ENCODE peak calls at places on chromosomes 6 and 20, in seven cellular contexts. One of them, this sample, is unnamed.

GRCh38 chr6:32529697-32530429 is at the start of gene HLA-DRB5:
- DNase-seq in psoas muscle: no peak
- DNase-seq in K562: no peak
- DNase-seq in fibroblast of lung: no peak
- DNase-seq in GM12878: peak; percentile 58
- DNase-seq in mesendoderm: peak; percentile 29
- DNase-seq in lower lobe of right lung: peak; percentile 75
- DNase-seq in this sample: no peak

GRCh38 chr6:50720623-50721022 is 7.3 kb downstream of the TFAP2D start:
- DNase-seq in psoas muscle: no peak
- DNase-seq in K562: peak; percentile 23
- DNase-seq in fibroblast of lung: no peak
- DNase-seq in GM12878: no peak
- DNase-seq in mesendoderm: peak; percentile 78
- DNase-seq in lower lobe of right lung: no peak
- DNase-seq in this sample: peak; percentile 1

GRCh38 chr6:106674541-106675229 is 45.3 kb downstream of the QRSL1 start:
- DNase-seq in psoas muscle: no peak
- DNase-seq in K562: no peak
- DNase-seq in fibroblast of lung: no peak
- DNase-seq in GM12878: no peak
- DNase-seq in mesendoderm: no peak
- DNase-seq in lower lobe of right lung: no peak
- DNase-seq in this sample: no peak

GRCh38 chr20:58037631-58038030 is 190.8 kb downstream of the ANKRD60 start:
- DNase-seq in psoas muscle: no peak
- DNase-seq in K562: no peak
- DNase-seq in fibroblast of lung: no peak
- DNase-seq in GM12878: no peak
- DNase-seq in mesendoderm: no peak
- DNase-seq in lower lobe of right lung: no peak
- DNase-seq in this sample: no peak

GRCh38 chr6:97280766-97281165 is 2.2 kb downstream of the MMS22L start:
- DNase-seq in psoas muscle: no peak
- DNase-seq in K562: no peak
- DNase-seq in fibroblast of lung: no peak
- DNase-seq in GM12878: no peak
- DNase-seq in mesendoderm: no peak
- DNase-seq in lower lobe of right lung: no peak
- DNase-seq in this sample: no peak

GRCh38 chr6:35231563-35231962 is 17.8 kb downstream of the SCUBE3 start:
- DNase-seq in psoas muscle: no peak
- DNase-seq in K562: no peak
- DNase-seq in fibroblast of lung: no peak
- DNase-seq in GM12878: no peak
- DNase-seq in mesendoderm: no peak
- DNase-seq in lower lobe of right lung: no peak
- DNase-seq in this sample: no peak

GRCh38 chr20:50716518-50716917 is 14.9 kb upstream of the PARD6B start:
- DNase-seq in psoas muscle: no peak
- DNase-seq in K562: no peak
- DNase-seq in fibroblast of lung: no peak
- DNase-seq in GM12878: no peak
- DNase-seq in mesendoderm: no peak
- DNase-seq in lower lobe of right lung: no peak
- DNase-seq in this sample: no peak

GRCh38 chr20:56554869-56555268 is 21.8 kb downstream of the FAM209B start:
- DNase-seq in psoas muscle: no peak
- DNase-seq in K562: peak; percentile 41
- DNase-seq in fibroblast of lung: peak; percentile 98
- DNase-seq in GM12878: peak; percentile 83
- DNase-seq in mesendoderm: peak; percentile 64
- DNase-seq in lower lobe of right lung: no peak
- DNase-seq in this sample: peak; percentile 92

GRCh38 chr20:16395366-16395765 is 177.9 kb downstream of the KIF16B start:
- DNase-seq in psoas muscle: no peak
- DNase-seq in K562: no peak
- DNase-seq in fibroblast of lung: no peak
- DNase-seq in GM12878: no peak
- DNase-seq in mesendoderm: no peak
- DNase-seq in lower lobe of right lung: no peak
- DNase-seq in this sample: no peak

GRCh38 chr6:9532621-9533557 is 882.0 kb downstream of the TFAP2A start:
- DNase-seq in psoas muscle: no peak
- DNase-seq in K562: no peak
- DNase-seq in fibroblast of lung: peak; percentile 78
- DNase-seq in GM12878: no peak
- DNase-seq in mesendoderm: no peak
- DNase-seq in lower lobe of right lung: no peak
- DNase-seq in this sample: no peak

GRCh38 chr6:161233986-161234620 is 39.8 kb downstream of the AGPAT4 start:
- DNase-seq in psoas muscle: peak; percentile 77
- DNase-seq in K562: no peak
- DNase-seq in fibroblast of lung: peak; percentile 92
- DNase-seq in GM12878: no peak
- DNase-seq in mesendoderm: peak; percentile 85
- DNase-seq in lower lobe of right lung: no peak
- DNase-seq in this sample: peak; percentile 91

GRCh38 chr6:110999634-111000270 is 17.9 kb downstream of the RPF2 start:
- DNase-seq in psoas muscle: no peak
- DNase-seq in K562: peak; percentile 11
- DNase-seq in fibroblast of lung: peak; percentile 11
- DNase-seq in GM12878: no peak
- DNase-seq in mesendoderm: peak; percentile 8
- DNase-seq in lower lobe of right lung: no peak
- DNase-seq in this sample: no peak

GRCh38 chr6:82570083-82570482 is 206.5 kb downstream of the TPBG start:
- DNase-seq in psoas muscle: no peak
- DNase-seq in K562: no peak
- DNase-seq in fibroblast of lung: no peak
- DNase-seq in GM12878: no peak
- DNase-seq in mesendoderm: no peak
- DNase-seq in lower lobe of right lung: no peak
- DNase-seq in this sample: no peak

GRCh38 chr6:7219310-7219709 is 93.7 kb downstream of the SSR1 start:
- DNase-seq in psoas muscle: no peak
- DNase-seq in K562: peak; percentile 51
- DNase-seq in fibroblast of lung: peak; percentile 31
- DNase-seq in GM12878: no peak
- DNase-seq in mesendoderm: no peak
- DNase-seq in lower lobe of right lung: no peak
- DNase-seq in this sample: peak; percentile 28

GRCh38 chr20:50256577-50256976 is 65.9 kb downstream of the CEBPB start:
- DNase-seq in psoas muscle: no peak
- DNase-seq in K562: no peak
- DNase-seq in fibroblast of lung: no peak
- DNase-seq in GM12878: no peak
- DNase-seq in mesendoderm: peak; percentile 86
- DNase-seq in lower lobe of right lung: peak; percentile 23
- DNase-seq in this sample: no peak

GRCh38 chr6:12148841-12149240 is 136.7 kb downstream of the HIVEP1 start:
- DNase-seq in psoas muscle: no peak
- DNase-seq in K562: no peak
- DNase-seq in fibroblast of lung: peak; percentile 47
- DNase-seq in GM12878: no peak
- DNase-seq in mesendoderm: no peak
- DNase-seq in lower lobe of right lung: no peak
- DNase-seq in this sample: peak; percentile 29

GRCh38 chr6:12150812-12151432 is 138.8 kb downstream of the HIVEP1 start:
- DNase-seq in psoas muscle: no peak
- DNase-seq in K562: peak; percentile 36
- DNase-seq in fibroblast of lung: peak; percentile 18
- DNase-seq in GM12878: no peak
- DNase-seq in mesendoderm: peak; percentile 66
- DNase-seq in lower lobe of right lung: no peak
- DNase-seq in this sample: no peak

GRCh38 chr6:12149944-12150510 is 137.9 kb downstream of the HIVEP1 start:
- DNase-seq in psoas muscle: no peak
- DNase-seq in K562: no peak
- DNase-seq in fibroblast of lung: no peak
- DNase-seq in GM12878: no peak
- DNase-seq in mesendoderm: no peak
- DNase-seq in lower lobe of right lung: no peak
- DNase-seq in this sample: no peak

GRCh38 chr6:12147557-12148316 is 135.6 kb downstream of the HIVEP1 start:
- DNase-seq in psoas muscle: no peak
- DNase-seq in K562: no peak
- DNase-seq in fibroblast of lung: peak; percentile 40
- DNase-seq in GM12878: no peak
- DNase-seq in mesendoderm: no peak
- DNase-seq in lower lobe of right lung: no peak
- DNase-seq in this sample: no peak

GRCh38 chr6:12148317-12148801 is 136.2 kb downstream of the HIVEP1 start:
- DNase-seq in psoas muscle: no peak
- DNase-seq in K562: no peak
- DNase-seq in fibroblast of lung: peak; percentile 92
- DNase-seq in GM12878: no peak
- DNase-seq in mesendoderm: no peak
- DNase-seq in lower lobe of right lung: no peak
- DNase-seq in this sample: peak; percentile 83
- H3K27ac ChIP-seq in psoas muscle: no peak overlapping the region
- H3K27ac ChIP-seq in K562: no peak overlapping the region
- H3K27ac ChIP-seq in fibroblast of lung: peak overlapping the region; percentile 0
- H3K27ac ChIP-seq in GM12878: no peak overlapping the region
- H3K27ac ChIP-seq in mesendoderm: no peak overlapping the region
- H3K27ac ChIP-seq in lower lobe of right lung: no peak overlapping the region
- H3K27ac ChIP-seq in this sample: peak overlapping the region; percentile 93

GRCh38 chr6:137875606-137876005 is 8.5 kb downstream of the TNFAIP3 start:
- DNase-seq in psoas muscle: no peak
- DNase-seq in K562: no peak
- DNase-seq in fibroblast of lung: no peak
- DNase-seq in GM12878: no peak
- DNase-seq in mesendoderm: no peak
- DNase-seq in lower lobe of right lung: no peak
- DNase-seq in this sample: no peak

GRCh38 chr6:137878810-137879285 is 11.8 kb downstream of the TNFAIP3 start:
- DNase-seq in psoas muscle: peak; percentile 73
- DNase-seq in K562: no peak
- DNase-seq in fibroblast of lung: no peak
- DNase-seq in GM12878: no peak
- DNase-seq in mesendoderm: peak; percentile 92
- DNase-seq in lower lobe of right lung: peak; percentile 49
- DNase-seq in this sample: no peak

GRCh38 chr6:137878070-137878809 is 11.2 kb downstream of the TNFAIP3 start:
- DNase-seq in psoas muscle: no peak
- DNase-seq in K562: no peak
- DNase-seq in fibroblast of lung: no peak
- DNase-seq in GM12878: no peak
- DNase-seq in mesendoderm: no peak
- DNase-seq in lower lobe of right lung: no peak
- DNase-seq in this sample: no peak

GRCh38 chr6:137876547-137876946 is 9.5 kb downstream of the TNFAIP3 start:
- DNase-seq in psoas muscle: no peak
- DNase-seq in K562: no peak
- DNase-seq in fibroblast of lung: no peak
- DNase-seq in GM12878: no peak
- DNase-seq in mesendoderm: no peak
- DNase-seq in lower lobe of right lung: no peak
- DNase-seq in this sample: no peak

GRCh38 chr6:137877113-137877512 is 10.1 kb downstream of the TNFAIP3 start:
- DNase-seq in psoas muscle: no peak
- DNase-seq in K562: no peak
- DNase-seq in fibroblast of lung: no peak
- DNase-seq in GM12878: no peak
- DNase-seq in mesendoderm: no peak
- DNase-seq in lower lobe of right lung: no peak
- DNase-seq in this sample: no peak
- H3K36me3 ChIP-seq in psoas muscle: peaks cover 82% of the 10 kb centered on the region
- H3K36me3 ChIP-seq in K562: peaks cover 96% of the 10 kb centered on the region
- H3K36me3 ChIP-seq in fibroblast of lung: peaks cover 20% of the 10 kb centered on the region
- H3K36me3 ChIP-seq in GM12878: peaks cover 81% of the 10 kb centered on the region
- H3K36me3 ChIP-seq in mesendoderm: no peaks in the 10 kb centered on the region
- H3K36me3 ChIP-seq in lower lobe of right lung: peaks cover 80% of the 10 kb centered on the region
- H3K36me3 ChIP-seq in this sample: peaks cover 72% of the 10 kb centered on the region

DNA sequence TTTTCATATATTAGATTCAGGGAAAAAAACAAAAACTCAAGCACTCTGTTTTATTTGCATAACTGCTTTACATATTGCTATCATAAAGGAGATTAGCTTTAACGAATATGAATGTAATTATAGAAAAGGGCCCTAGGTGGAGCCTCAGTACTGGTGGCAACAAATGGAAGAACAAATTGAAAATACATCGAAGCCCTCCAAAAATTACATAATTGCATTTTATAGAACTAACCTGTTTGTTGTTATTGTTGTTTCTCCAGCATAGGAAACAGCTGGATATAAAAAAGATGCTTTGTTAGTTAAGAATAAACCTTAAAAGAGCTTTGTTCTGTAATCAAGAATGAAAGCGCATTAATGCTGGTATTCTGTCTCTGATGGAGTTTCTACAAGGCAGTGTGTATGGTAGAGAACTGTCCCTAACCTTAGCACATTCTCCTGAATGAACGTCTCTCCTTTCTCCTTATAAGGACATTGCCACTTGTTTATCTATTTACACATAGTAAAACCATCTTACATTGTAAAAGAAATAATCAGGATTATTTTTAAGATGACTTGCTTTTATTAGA is 33.7 kb upstream of the LCA5 start:
- DNase-seq in psoas muscle: no peak
- DNase-seq in K562: peak; percentile 62
- DNase-seq in fibroblast of lung: no peak
- DNase-seq in GM12878: no peak
- DNase-seq in mesendoderm: no peak
- DNase-seq in lower lobe of right lung: no peak
- DNase-seq in this sample: no peak
- H3K4me3 ChIP-seq in psoas muscle: peak overlapping the region; percentile 46
- H3K4me3 ChIP-seq in K562: no peak overlapping the region
- H3K4me3 ChIP-seq in fibroblast of lung: peak overlapping the region; percentile 27
- H3K4me3 ChIP-seq in GM12878: no peak overlapping the region
- H3K4me3 ChIP-seq in mesendoderm: no peak overlapping the region
- H3K4me3 ChIP-seq in lower lobe of right lung: peak overlapping the region; percentile 43
- H3K4me3 ChIP-seq in this sample: no peak overlapping the region

DNA sequence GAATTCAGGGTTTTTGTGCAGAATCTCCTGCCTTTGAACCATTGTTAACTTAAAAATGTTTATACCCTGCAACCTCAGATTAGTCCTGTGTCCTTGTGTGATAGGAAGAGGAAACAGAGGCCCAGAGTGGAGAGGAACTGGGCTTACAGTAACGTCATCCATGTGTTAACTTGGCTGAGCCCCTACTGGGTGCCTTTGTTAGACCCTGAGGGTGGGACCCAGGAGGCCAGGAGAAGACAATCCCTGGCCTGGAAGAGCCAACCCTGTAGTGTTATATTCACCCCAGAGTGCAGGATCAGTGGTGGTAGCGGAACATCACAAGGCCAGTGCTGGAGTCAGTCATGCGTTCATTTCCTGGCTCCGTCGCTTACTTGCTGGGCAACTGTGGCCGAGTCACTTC is 10.6 kb downstream of the MYLK2 start:
- DNase-seq in psoas muscle: no peak
- DNase-seq in K562: no peak
- DNase-seq in fibroblast of lung: no peak
- DNase-seq in GM12878: no peak
- DNase-seq in mesendoderm: no peak
- DNase-seq in lower lobe of right lung: no peak
- DNase-seq in this sample: no peak
- H3K27ac ChIP-seq in psoas muscle: no peak overlapping the region
- H3K27ac ChIP-seq in K562: no peak overlapping the region
- H3K27ac ChIP-seq in fibroblast of lung: no peak overlapping the region
- H3K27ac ChIP-seq in GM12878: no peak overlapping the region
- H3K27ac ChIP-seq in mesendoderm: no peak overlapping the region
- H3K27ac ChIP-seq in lower lobe of right lung: no peak overlapping the region
- H3K27ac ChIP-seq in this sample: no peak overlapping the region

This sample was measured in brain microvascular endothelial cell.